ENCODE peak calls at places on chromosomes 7 and 10, in nine cellular contexts. One of them, this sample, is unnamed.

GRCh38 chr7:43592321-43592720 is 9.4 kb downstream of the STK17A start:
- DNase-seq in thyroid gland: no peak
- DNase-seq in K562: no peak
- DNase-seq in prostate gland: no peak
- DNase-seq in A549: no peak
- DNase-seq in heart left ventricle: no peak
- DNase-seq in GM12892: no peak
- DNase-seq in body of pancreas: no peak
- DNase-seq in HCT116: no peak
- DNase-seq in this sample: no peak

GRCh38 chr10:6621536-6621935 is 41.5 kb upstream of the PRKCQ start:
- DNase-seq in heart left ventricle: no peak
- DNase-seq in body of pancreas: no peak
- DNase-seq in thyroid gland: no peak
- DNase-seq in A549: no peak
- DNase-seq in GM12892: no peak
- DNase-seq in HCT116: no peak
- DNase-seq in prostate gland: no peak
- DNase-seq in K562: no peak
- DNase-seq in this sample: no peak

GRCh38 chr10:28632597-28632940 is 44.8 kb upstream of the BAMBI start:
- DNase-seq in K562: no peak
- DNase-seq in HCT116: no peak
- DNase-seq in prostate gland: no peak
- DNase-seq in GM12892: no peak
- DNase-seq in thyroid gland: no peak
- DNase-seq in A549: no peak
- DNase-seq in heart left ventricle: no peak
- DNase-seq in body of pancreas: no peak
- DNase-seq in this sample: no peak

GRCh38 chr10:31940839-31941653 is 12.4 kb upstream of the ARHGAP12 start:
- DNase-seq in thyroid gland: no peak
- DNase-seq in GM12892: no peak
- DNase-seq in K562: no peak
- DNase-seq in A549: peak; percentile 98
- DNase-seq in body of pancreas: peak; percentile 34
- DNase-seq in HCT116: peak; percentile 99
- DNase-seq in heart left ventricle: no peak
- DNase-seq in prostate gland: peak; percentile 28
- DNase-seq in this sample: no peak

GRCh38 chr7:44988718-44989117 is 9.9 kb upstream of the MYO1G start:
- DNase-seq in body of pancreas: no peak
- DNase-seq in GM12892: no peak
- DNase-seq in K562: no peak
- DNase-seq in thyroid gland: no peak
- DNase-seq in heart left ventricle: no peak
- DNase-seq in HCT116: no peak
- DNase-seq in prostate gland: no peak
- DNase-seq in A549: no peak
- DNase-seq in this sample: no peak

GRCh38 chr10:49106451-49106850 is 8.9 kb downstream of the VSTM4 start:
- DNase-seq in HCT116: no peak
- DNase-seq in thyroid gland: peak; percentile 68
- DNase-seq in heart left ventricle: peak; percentile 64
- DNase-seq in GM12892: no peak
- DNase-seq in A549: no peak
- DNase-seq in prostate gland: peak; percentile 40
- DNase-seq in K562: no peak
- DNase-seq in body of pancreas: peak; percentile 46
- DNase-seq in this sample: no peak

GRCh38 chr10:74947781-74948401 is 121.5 kb downstream of the KAT6B start:
- DNase-seq in GM12892: no peak
- DNase-seq in body of pancreas: no peak
- DNase-seq in heart left ventricle: no peak
- DNase-seq in A549: no peak
- DNase-seq in K562: no peak
- DNase-seq in thyroid gland: no peak
- DNase-seq in prostate gland: no peak
- DNase-seq in HCT116: no peak
- DNase-seq in this sample: no peak

GRCh38 chr7:34558026-34558425 is 100.0 kb upstream of the NPSR1 start:
- DNase-seq in thyroid gland: no peak
- DNase-seq in body of pancreas: no peak
- DNase-seq in A549: no peak
- DNase-seq in GM12892: no peak
- DNase-seq in K562: no peak
- DNase-seq in HCT116: no peak
- DNase-seq in prostate gland: no peak
- DNase-seq in heart left ventricle: no peak
- DNase-seq in this sample: no peak

GRCh38 chr10:116371737-116372136 is 47.5 kb downstream of the CCDC172 start:
- DNase-seq in body of pancreas: no peak
- DNase-seq in thyroid gland: no peak
- DNase-seq in K562: no peak
- DNase-seq in prostate gland: no peak
- DNase-seq in heart left ventricle: no peak
- DNase-seq in A549: no peak
- DNase-seq in GM12892: no peak
- DNase-seq in HCT116: no peak
- DNase-seq in this sample: no peak

GRCh38 chr10:104059364-104059763 is 26.3 kb downstream of the COL17A1 start:
- DNase-seq in A549: no peak
- DNase-seq in prostate gland: no peak
- DNase-seq in K562: no peak
- DNase-seq in HCT116: no peak
- DNase-seq in body of pancreas: no peak
- DNase-seq in heart left ventricle: no peak
- DNase-seq in GM12892: no peak
- DNase-seq in thyroid gland: no peak
- DNase-seq in this sample: no peak

GRCh38 chr7:151758994-151759540 is 117.8 kb downstream of the PRKAG2 start:
- DNase-seq in HCT116: no peak
- DNase-seq in A549: no peak
- DNase-seq in prostate gland: no peak
- DNase-seq in thyroid gland: no peak
- DNase-seq in heart left ventricle: no peak
- DNase-seq in body of pancreas: no peak
- DNase-seq in K562: no peak
- DNase-seq in GM12892: no peak
- DNase-seq in this sample: no peak

GRCh38 chr10:125158528-125159485 is 1.6 kb downstream of the CTBP2 start:
- DNase-seq in heart left ventricle: peak; percentile 56
- DNase-seq in prostate gland: no peak
- DNase-seq in GM12892: no peak
- DNase-seq in thyroid gland: peak; percentile 54
- DNase-seq in A549: peak; percentile 42
- DNase-seq in K562: peak; percentile 28
- DNase-seq in HCT116: no peak
- DNase-seq in body of pancreas: peak; percentile 51
- DNase-seq in this sample: peak; percentile 84
- TF ChIP-seq POLR2A in heart left ventricle: no peak
- TF ChIP-seq POLR2A in prostate gland: peak; percentile 63
- TF ChIP-seq POLR2A in GM12892: no peak
- TF ChIP-seq POLR2A in thyroid gland: peak; percentile 45
- TF ChIP-seq POLR2A in A549: peak; percentile 31
- TF ChIP-seq POLR2A in K562: peak; percentile 40
- TF ChIP-seq POLR2A in HCT116: peak; percentile 51
- TF ChIP-seq POLR2A in body of pancreas: peak; percentile 73
- TF ChIP-seq POLR2A in this sample: peak; percentile 70

DNA sequence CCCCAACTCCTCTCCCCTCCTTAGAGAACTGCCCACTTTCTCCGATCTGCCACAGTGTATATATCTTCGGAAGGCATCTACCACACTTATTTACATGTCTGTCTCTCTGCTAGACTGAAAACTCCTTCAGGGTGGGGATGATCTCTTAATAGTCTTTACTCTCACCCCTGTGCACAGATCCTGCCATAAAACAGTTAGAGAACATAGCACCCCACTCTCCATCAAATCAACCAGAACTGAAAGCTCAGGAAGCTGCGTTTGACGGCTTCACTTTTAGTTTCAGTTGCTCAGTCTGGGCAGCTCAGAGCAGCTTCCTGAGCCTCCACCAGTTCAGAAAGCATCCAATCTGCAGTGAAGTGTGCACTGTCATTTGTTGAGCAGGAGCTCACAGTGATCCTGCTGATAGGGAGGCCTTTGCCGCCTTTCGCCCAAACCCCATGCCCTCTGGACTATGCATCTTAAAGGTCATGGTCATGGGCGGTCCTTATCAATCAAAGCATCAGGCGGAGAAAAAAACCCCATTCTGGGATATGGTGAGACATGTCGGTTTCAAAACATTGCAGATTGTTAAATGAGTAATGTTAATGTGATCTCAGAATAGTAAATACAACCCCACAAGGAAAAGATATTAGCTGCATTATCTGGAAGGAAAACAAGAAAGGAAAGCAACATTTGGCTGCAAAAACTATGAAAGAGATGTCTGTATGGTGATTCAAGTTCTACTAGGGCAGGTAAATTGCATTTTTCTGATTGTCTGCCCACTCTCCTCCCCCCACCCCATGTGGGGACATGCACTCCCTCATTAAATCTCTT is 167.1 kb upstream of the ADO start:
- DNase-seq in HCT116: no peak
- DNase-seq in K562: no peak
- DNase-seq in prostate gland: no peak
- DNase-seq in A549: no peak
- DNase-seq in heart left ventricle: no peak
- DNase-seq in thyroid gland: no peak
- DNase-seq in body of pancreas: peak; percentile 31
- DNase-seq in GM12892: no peak
- DNase-seq in this sample: peak; percentile 10
- TF ChIP-seq POLR2A in HCT116: no peak
- TF ChIP-seq POLR2A in K562: no peak
- TF ChIP-seq POLR2A in prostate gland: no peak
- TF ChIP-seq POLR2A in A549: no peak
- TF ChIP-seq POLR2A in heart left ventricle: no peak
- TF ChIP-seq POLR2A in thyroid gland: no peak
- TF ChIP-seq POLR2A in body of pancreas: peak; percentile 16
- TF ChIP-seq POLR2A in GM12892: peak; percentile 66
- TF ChIP-seq POLR2A in this sample: no peak

DNA sequence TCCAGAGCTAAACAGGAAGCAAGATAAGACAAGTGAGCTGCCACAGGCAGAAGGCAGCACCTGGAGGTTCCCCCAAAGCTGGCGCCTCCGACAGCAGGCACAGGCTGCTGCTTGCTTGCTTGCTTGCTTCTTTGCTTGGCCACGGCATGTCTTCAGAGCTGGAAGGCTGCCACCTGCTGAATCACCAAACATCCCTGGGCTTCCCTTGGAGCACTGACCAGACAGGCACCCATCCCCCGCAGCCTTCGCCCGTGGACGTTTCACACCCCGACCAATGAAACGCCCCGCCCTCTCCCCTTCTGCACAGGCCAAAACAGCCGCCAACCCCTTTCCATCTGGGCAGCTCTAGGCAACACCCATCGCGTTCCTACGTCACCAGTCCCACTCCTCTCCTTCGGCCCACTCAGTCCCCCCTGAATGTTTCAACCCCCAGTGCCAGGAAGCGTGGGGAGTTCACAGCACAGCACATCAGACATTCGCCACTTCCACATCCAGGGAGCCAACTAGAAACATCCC is 1.7 kb downstream of the SGMS1 start:
- DNase-seq in GM12892: peak; percentile 36
- DNase-seq in K562: peak; percentile 88
- DNase-seq in heart left ventricle: peak; percentile 98
- DNase-seq in body of pancreas: peak; percentile 95
- DNase-seq in thyroid gland: peak; percentile 99
- DNase-seq in A549: peak; percentile 85
- DNase-seq in HCT116: peak; percentile 75
- DNase-seq in prostate gland: peak; percentile 99
- DNase-seq in this sample: peak; percentile 92
- TF ChIP-seq POLR2A in GM12892: no peak
- TF ChIP-seq POLR2A in K562: peak; percentile 54
- TF ChIP-seq POLR2A in heart left ventricle: no peak
- TF ChIP-seq POLR2A in body of pancreas: peak; percentile 46
- TF ChIP-seq POLR2A in thyroid gland: no peak
- TF ChIP-seq POLR2A in A549: no peak
- TF ChIP-seq POLR2A in HCT116: no peak
- TF ChIP-seq POLR2A in prostate gland: peak; percentile 46
- TF ChIP-seq POLR2A in this sample: peak; percentile 67

GRCh38 chr7:118185163-118185860 is 1.3 kb downstream of the LSM8 start:
- DNase-seq in body of pancreas: no peak
- DNase-seq in A549: no peak
- DNase-seq in prostate gland: no peak
- DNase-seq in heart left ventricle: no peak
- DNase-seq in K562: no peak
- DNase-seq in GM12892: no peak
- DNase-seq in HCT116: no peak
- DNase-seq in thyroid gland: no peak
- DNase-seq in this sample: peak; percentile 48

GRCh38 chr7:118182618-118183253 is 1.2 kb upstream of the LSM8 start:
- DNase-seq in heart left ventricle: no peak
- DNase-seq in A549: no peak
- DNase-seq in prostate gland: no peak
- DNase-seq in K562: no peak
- DNase-seq in body of pancreas: no peak
- DNase-seq in GM12892: no peak
- DNase-seq in HCT116: no peak
- DNase-seq in thyroid gland: no peak
- DNase-seq in this sample: no peak

GRCh38 chr7:118184392-118184899 is 482 bp downstream of the LSM8 start:
- DNase-seq in heart left ventricle: no peak
- DNase-seq in GM12892: no peak
- DNase-seq in HCT116: no peak
- DNase-seq in body of pancreas: no peak
- DNase-seq in K562: no peak
- DNase-seq in A549: no peak
- DNase-seq in prostate gland: no peak
- DNase-seq in thyroid gland: no peak
- DNase-seq in this sample: peak; percentile 60

GRCh38 chr7:118183254-118183585 is 744 bp upstream of the LSM8 start:
- DNase-seq in prostate gland: no peak
- DNase-seq in thyroid gland: peak; percentile 8
- DNase-seq in A549: peak; percentile 6
- DNase-seq in K562: no peak
- DNase-seq in HCT116: no peak
- DNase-seq in body of pancreas: no peak
- DNase-seq in heart left ventricle: no peak
- DNase-seq in GM12892: no peak
- DNase-seq in this sample: peak; percentile 61

DNA sequence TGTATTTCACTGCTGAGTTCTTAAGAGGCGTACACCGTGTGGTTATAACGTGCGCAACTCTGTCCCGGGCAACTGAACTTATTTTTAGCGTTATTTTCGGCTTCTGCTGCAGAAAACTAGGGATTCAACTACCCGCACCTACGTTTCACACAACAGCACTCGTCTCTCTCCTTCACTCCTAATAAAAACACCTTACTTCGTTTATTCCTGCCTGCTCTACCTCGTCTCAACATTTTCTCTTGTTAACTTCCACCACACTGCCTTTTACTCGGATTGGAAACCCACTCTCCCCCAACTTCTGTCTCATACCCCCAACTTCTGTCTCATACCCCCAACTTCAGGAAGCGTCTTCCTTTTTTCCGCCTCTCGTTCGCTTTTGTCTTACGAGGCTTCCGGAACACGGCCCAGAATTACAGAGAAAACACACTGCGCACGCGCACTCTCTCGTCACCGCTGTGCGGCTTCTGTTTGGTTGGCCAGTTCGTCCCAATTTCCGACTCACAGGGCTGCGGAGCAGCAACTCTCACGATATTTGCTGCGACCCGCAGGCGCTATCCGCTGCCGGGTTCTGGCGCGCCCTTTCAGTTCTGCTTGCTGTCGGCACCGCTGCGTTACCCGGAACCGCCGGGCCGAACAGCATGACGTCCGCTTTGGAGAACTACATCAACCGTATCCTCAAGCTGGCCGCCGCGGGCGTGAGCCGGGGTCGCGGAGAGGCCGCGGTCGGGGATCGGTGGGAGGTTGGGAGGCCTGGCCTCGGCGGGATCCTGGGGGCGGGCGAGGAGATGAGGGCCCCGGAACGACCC is at the start of gene LSM8:
- DNase-seq in heart left ventricle: peak; percentile 98
- DNase-seq in HCT116: peak; percentile 95
- DNase-seq in body of pancreas: peak; percentile 99
- DNase-seq in GM12892: peak; percentile 63
- DNase-seq in thyroid gland: peak; percentile 97
- DNase-seq in prostate gland: peak; percentile 97
- DNase-seq in K562: peak; percentile 94
- DNase-seq in A549: peak; percentile 98
- DNase-seq in this sample: peak; percentile 99
- TF ChIP-seq POLR2A in heart left ventricle: no peak
- TF ChIP-seq POLR2A in HCT116: peak; percentile 87
- TF ChIP-seq POLR2A in body of pancreas: peak; percentile 98
- TF ChIP-seq POLR2A in GM12892: peak; percentile 89
- TF ChIP-seq POLR2A in thyroid gland: no peak
- TF ChIP-seq POLR2A in prostate gland: peak; percentile 77
- TF ChIP-seq POLR2A in K562: peak; percentile 99
- TF ChIP-seq POLR2A in A549: peak; percentile 55
- TF ChIP-seq POLR2A in this sample: peak; percentile 99

This sample was measured in erythroblast.